ENCODE peak calls at places on chromosome 7, in ten cellular contexts. One of them, this sample, is unnamed.

GRCh38 chr7:107045980-107046379 is 1.5 kb downstream of the PRKAR2B start:
- DNase-seq in HCEC 1CT: peak
- DNase-seq in CMK: no peak
- DNase-seq in activated T-cell treated with anti-CD3 and anti-CD28 coated beads, Interleukin-2, amount 50 U/mL, for 1 hour: no peak
- DNase-seq in colonic mucosa: peak
- DNase-seq in stimulated activated naive CD8-positive, alpha-beta T cell treated with anti-CD3 and anti-CD28 coated beads, Interleukin-15, Interleukin-2, amounts not matched to agents 100 U/mL and 50 U/mL, for 24 hours: no peak
- DNase-seq in CD4-positive, CD25-positive, alpha-beta regulatory T cell: no peak
- DNase-seq in M059J: peak
- DNase-seq in GM03348: peak
- DNase-seq in stimulated activated CD4-positive, alpha-beta T cell treated with anti-CD3 and anti-CD28 coated beads, Interleukin-1b, Interleukin-23, amount 100 ng/mL, for 1 hour: no peak
- DNase-seq in this sample: no peak

GRCh38 chr7:1897076-1897860 is 227.2 kb downstream of the ELFN1 start:
- DNase-seq in HCEC 1CT: no peak
- DNase-seq in CMK: no peak
- DNase-seq in activated T-cell treated with anti-CD3 and anti-CD28 coated beads, Interleukin-2, amount 50 U/mL, for 1 hour: no peak
- DNase-seq in colonic mucosa: no peak
- DNase-seq in stimulated activated naive CD8-positive, alpha-beta T cell treated with anti-CD3 and anti-CD28 coated beads, Interleukin-15, Interleukin-2, amounts not matched to agents 100 U/mL and 50 U/mL, for 24 hours: no peak
- DNase-seq in CD4-positive, CD25-positive, alpha-beta regulatory T cell: no peak
- DNase-seq in M059J: no peak
- DNase-seq in GM03348: no peak
- DNase-seq in stimulated activated CD4-positive, alpha-beta T cell treated with anti-CD3 and anti-CD28 coated beads, Interleukin-1b, Interleukin-23, amount 100 ng/mL, for 1 hour: no peak
- DNase-seq in this sample: no peak

GRCh38 chr7:120273476-120273975 is 551 bp downstream of the KCND2 start:
- DNase-seq in HCEC 1CT: no peak
- DNase-seq in CMK: no peak
- DNase-seq in activated T-cell treated with anti-CD3 and anti-CD28 coated beads, Interleukin-2, amount 50 U/mL, for 1 hour: no peak
- DNase-seq in colonic mucosa: no peak
- DNase-seq in stimulated activated naive CD8-positive, alpha-beta T cell treated with anti-CD3 and anti-CD28 coated beads, Interleukin-15, Interleukin-2, amounts not matched to agents 100 U/mL and 50 U/mL, for 24 hours: no peak
- DNase-seq in CD4-positive, CD25-positive, alpha-beta regulatory T cell: no peak
- DNase-seq in M059J: no peak
- DNase-seq in GM03348: peak
- DNase-seq in stimulated activated CD4-positive, alpha-beta T cell treated with anti-CD3 and anti-CD28 coated beads, Interleukin-1b, Interleukin-23, amount 100 ng/mL, for 1 hour: no peak
- DNase-seq in this sample: no peak

GRCh38 chr7:21077602-21078001 is 290.9 kb upstream of the SP8 start:
- DNase-seq in HCEC 1CT: no peak
- DNase-seq in CMK: no peak
- DNase-seq in activated T-cell treated with anti-CD3 and anti-CD28 coated beads, Interleukin-2, amount 50 U/mL, for 1 hour: no peak
- DNase-seq in colonic mucosa: no peak
- DNase-seq in stimulated activated naive CD8-positive, alpha-beta T cell treated with anti-CD3 and anti-CD28 coated beads, Interleukin-15, Interleukin-2, amounts not matched to agents 100 U/mL and 50 U/mL, for 24 hours: no peak
- DNase-seq in CD4-positive, CD25-positive, alpha-beta regulatory T cell: no peak
- DNase-seq in M059J: no peak
- DNase-seq in GM03348: no peak
- DNase-seq in stimulated activated CD4-positive, alpha-beta T cell treated with anti-CD3 and anti-CD28 coated beads, Interleukin-1b, Interleukin-23, amount 100 ng/mL, for 1 hour: no peak
- DNase-seq in this sample: no peak

GRCh38 chr7:123204206-123204835 is 4.6 kb upstream of the SLC13A1 start:
- DNase-seq in HCEC 1CT: no peak
- DNase-seq in CMK: no peak
- DNase-seq in activated T-cell treated with anti-CD3 and anti-CD28 coated beads, Interleukin-2, amount 50 U/mL, for 1 hour: no peak
- DNase-seq in colonic mucosa: no peak
- DNase-seq in stimulated activated naive CD8-positive, alpha-beta T cell treated with anti-CD3 and anti-CD28 coated beads, Interleukin-15, Interleukin-2, amounts not matched to agents 100 U/mL and 50 U/mL, for 24 hours: no peak
- DNase-seq in CD4-positive, CD25-positive, alpha-beta regulatory T cell: no peak
- DNase-seq in M059J: no peak
- DNase-seq in GM03348: no peak
- DNase-seq in stimulated activated CD4-positive, alpha-beta T cell treated with anti-CD3 and anti-CD28 coated beads, Interleukin-1b, Interleukin-23, amount 100 ng/mL, for 1 hour: no peak
- DNase-seq in this sample: no peak

GRCh38 chr7:89104748-89105685 is 309.5 kb upstream of the TEX47 start:
- DNase-seq in HCEC 1CT: peak
- DNase-seq in CMK: no peak
- DNase-seq in activated T-cell treated with anti-CD3 and anti-CD28 coated beads, Interleukin-2, amount 50 U/mL, for 1 hour: no peak
- DNase-seq in colonic mucosa: no peak
- DNase-seq in stimulated activated naive CD8-positive, alpha-beta T cell treated with anti-CD3 and anti-CD28 coated beads, Interleukin-15, Interleukin-2, amounts not matched to agents 100 U/mL and 50 U/mL, for 24 hours: no peak
- DNase-seq in CD4-positive, CD25-positive, alpha-beta regulatory T cell: no peak
- DNase-seq in M059J: no peak
- DNase-seq in GM03348: no peak
- DNase-seq in stimulated activated CD4-positive, alpha-beta T cell treated with anti-CD3 and anti-CD28 coated beads, Interleukin-1b, Interleukin-23, amount 100 ng/mL, for 1 hour: no peak
- DNase-seq in this sample: no peak

GRCh38 chr7:1725199-1725701 is 55.2 kb downstream of the ELFN1 start:
- DNase-seq in HCEC 1CT: no peak
- DNase-seq in CMK: no peak
- DNase-seq in activated T-cell treated with anti-CD3 and anti-CD28 coated beads, Interleukin-2, amount 50 U/mL, for 1 hour: no peak
- DNase-seq in colonic mucosa: no peak
- DNase-seq in stimulated activated naive CD8-positive, alpha-beta T cell treated with anti-CD3 and anti-CD28 coated beads, Interleukin-15, Interleukin-2, amounts not matched to agents 100 U/mL and 50 U/mL, for 24 hours: no peak
- DNase-seq in CD4-positive, CD25-positive, alpha-beta regulatory T cell: no peak
- DNase-seq in M059J: no peak
- DNase-seq in GM03348: peak
- DNase-seq in stimulated activated CD4-positive, alpha-beta T cell treated with anti-CD3 and anti-CD28 coated beads, Interleukin-1b, Interleukin-23, amount 100 ng/mL, for 1 hour: no peak
- DNase-seq in this sample: no peak

GRCh38 chr7:89623018-89623672 is 531.1 kb upstream of the STEAP1 start:
- DNase-seq in HCEC 1CT: peak
- DNase-seq in CMK: peak
- DNase-seq in activated T-cell treated with anti-CD3 and anti-CD28 coated beads, Interleukin-2, amount 50 U/mL, for 1 hour: no peak
- DNase-seq in colonic mucosa: no peak
- DNase-seq in stimulated activated naive CD8-positive, alpha-beta T cell treated with anti-CD3 and anti-CD28 coated beads, Interleukin-15, Interleukin-2, amounts not matched to agents 100 U/mL and 50 U/mL, for 24 hours: no peak
- DNase-seq in CD4-positive, CD25-positive, alpha-beta regulatory T cell: no peak
- DNase-seq in M059J: peak
- DNase-seq in GM03348: peak
- DNase-seq in stimulated activated CD4-positive, alpha-beta T cell treated with anti-CD3 and anti-CD28 coated beads, Interleukin-1b, Interleukin-23, amount 100 ng/mL, for 1 hour: no peak
- DNase-seq in this sample: peak

GRCh38 chr7:154871928-154872750 is 130.8 kb downstream of the PAXIP1 start:
- DNase-seq in HCEC 1CT: no peak
- DNase-seq in CMK: no peak
- DNase-seq in activated T-cell treated with anti-CD3 and anti-CD28 coated beads, Interleukin-2, amount 50 U/mL, for 1 hour: no peak
- DNase-seq in colonic mucosa: no peak
- DNase-seq in stimulated activated naive CD8-positive, alpha-beta T cell treated with anti-CD3 and anti-CD28 coated beads, Interleukin-15, Interleukin-2, amounts not matched to agents 100 U/mL and 50 U/mL, for 24 hours: no peak
- DNase-seq in CD4-positive, CD25-positive, alpha-beta regulatory T cell: no peak
- DNase-seq in M059J: no peak
- DNase-seq in GM03348: no peak
- DNase-seq in stimulated activated CD4-positive, alpha-beta T cell treated with anti-CD3 and anti-CD28 coated beads, Interleukin-1b, Interleukin-23, amount 100 ng/mL, for 1 hour: no peak
- DNase-seq in this sample: no peak

GRCh38 chr7:31971049-31971665 is 99.0 kb downstream of the PDE1C start:
- DNase-seq in HCEC 1CT: no peak
- DNase-seq in CMK: no peak
- DNase-seq in activated T-cell treated with anti-CD3 and anti-CD28 coated beads, Interleukin-2, amount 50 U/mL, for 1 hour: no peak
- DNase-seq in colonic mucosa: no peak
- DNase-seq in stimulated activated naive CD8-positive, alpha-beta T cell treated with anti-CD3 and anti-CD28 coated beads, Interleukin-15, Interleukin-2, amounts not matched to agents 100 U/mL and 50 U/mL, for 24 hours: no peak
- DNase-seq in CD4-positive, CD25-positive, alpha-beta regulatory T cell: no peak
- DNase-seq in M059J: no peak
- DNase-seq in GM03348: no peak
- DNase-seq in stimulated activated CD4-positive, alpha-beta T cell treated with anti-CD3 and anti-CD28 coated beads, Interleukin-1b, Interleukin-23, amount 100 ng/mL, for 1 hour: no peak
- DNase-seq in this sample: no peak

GRCh38 chr7:137328389-137329120 is 15.0 kb downstream of the PTN start:
- DNase-seq in HCEC 1CT: no peak
- DNase-seq in CMK: no peak
- DNase-seq in activated T-cell treated with anti-CD3 and anti-CD28 coated beads, Interleukin-2, amount 50 U/mL, for 1 hour: no peak
- DNase-seq in colonic mucosa: no peak
- DNase-seq in stimulated activated naive CD8-positive, alpha-beta T cell treated with anti-CD3 and anti-CD28 coated beads, Interleukin-15, Interleukin-2, amounts not matched to agents 100 U/mL and 50 U/mL, for 24 hours: no peak
- DNase-seq in CD4-positive, CD25-positive, alpha-beta regulatory T cell: no peak
- DNase-seq in M059J: peak
- DNase-seq in GM03348: no peak
- DNase-seq in stimulated activated CD4-positive, alpha-beta T cell treated with anti-CD3 and anti-CD28 coated beads, Interleukin-1b, Interleukin-23, amount 100 ng/mL, for 1 hour: no peak
- DNase-seq in this sample: no peak

GRCh38 chr7:80609732-80610131 is 28.7 kb upstream of the CD36 start:
- DNase-seq in HCEC 1CT: no peak
- DNase-seq in CMK: no peak
- DNase-seq in activated T-cell treated with anti-CD3 and anti-CD28 coated beads, Interleukin-2, amount 50 U/mL, for 1 hour: no peak
- DNase-seq in colonic mucosa: no peak
- DNase-seq in stimulated activated naive CD8-positive, alpha-beta T cell treated with anti-CD3 and anti-CD28 coated beads, Interleukin-15, Interleukin-2, amounts not matched to agents 100 U/mL and 50 U/mL, for 24 hours: no peak
- DNase-seq in CD4-positive, CD25-positive, alpha-beta regulatory T cell: no peak
- DNase-seq in M059J: no peak
- DNase-seq in GM03348: no peak
- DNase-seq in stimulated activated CD4-positive, alpha-beta T cell treated with anti-CD3 and anti-CD28 coated beads, Interleukin-1b, Interleukin-23, amount 100 ng/mL, for 1 hour: no peak
- DNase-seq in this sample: no peak

GRCh38 chr7:144468990-144469732 is 65.7 kb upstream of the NOBOX start:
- DNase-seq in HCEC 1CT: peak
- DNase-seq in CMK: no peak
- DNase-seq in activated T-cell treated with anti-CD3 and anti-CD28 coated beads, Interleukin-2, amount 50 U/mL, for 1 hour: no peak
- DNase-seq in colonic mucosa: no peak
- DNase-seq in stimulated activated naive CD8-positive, alpha-beta T cell treated with anti-CD3 and anti-CD28 coated beads, Interleukin-15, Interleukin-2, amounts not matched to agents 100 U/mL and 50 U/mL, for 24 hours: no peak
- DNase-seq in CD4-positive, CD25-positive, alpha-beta regulatory T cell: no peak
- DNase-seq in M059J: peak
- DNase-seq in GM03348: no peak
- DNase-seq in stimulated activated CD4-positive, alpha-beta T cell treated with anti-CD3 and anti-CD28 coated beads, Interleukin-1b, Interleukin-23, amount 100 ng/mL, for 1 hour: no peak
- DNase-seq in this sample: no peak

GRCh38 chr7:5689118-5689517 is 92.3 kb downstream of the RNF216 start:
- DNase-seq in HCEC 1CT: peak
- DNase-seq in CMK: no peak
- DNase-seq in activated T-cell treated with anti-CD3 and anti-CD28 coated beads, Interleukin-2, amount 50 U/mL, for 1 hour: peak
- DNase-seq in colonic mucosa: no peak
- DNase-seq in stimulated activated naive CD8-positive, alpha-beta T cell treated with anti-CD3 and anti-CD28 coated beads, Interleukin-15, Interleukin-2, amounts not matched to agents 100 U/mL and 50 U/mL, for 24 hours: peak
- DNase-seq in CD4-positive, CD25-positive, alpha-beta regulatory T cell: no peak
- DNase-seq in M059J: no peak
- DNase-seq in GM03348: peak
- DNase-seq in stimulated activated CD4-positive, alpha-beta T cell treated with anti-CD3 and anti-CD28 coated beads, Interleukin-1b, Interleukin-23, amount 100 ng/mL, for 1 hour: no peak
- DNase-seq in this sample: peak

GRCh38 chr7:134792968-134793367 is 13.5 kb downstream of the CALD1 start:
- DNase-seq in HCEC 1CT: peak
- DNase-seq in CMK: no peak
- DNase-seq in activated T-cell treated with anti-CD3 and anti-CD28 coated beads, Interleukin-2, amount 50 U/mL, for 1 hour: no peak
- DNase-seq in colonic mucosa: no peak
- DNase-seq in stimulated activated naive CD8-positive, alpha-beta T cell treated with anti-CD3 and anti-CD28 coated beads, Interleukin-15, Interleukin-2, amounts not matched to agents 100 U/mL and 50 U/mL, for 24 hours: no peak
- DNase-seq in CD4-positive, CD25-positive, alpha-beta regulatory T cell: no peak
- DNase-seq in M059J: no peak
- DNase-seq in GM03348: no peak
- DNase-seq in stimulated activated CD4-positive, alpha-beta T cell treated with anti-CD3 and anti-CD28 coated beads, Interleukin-1b, Interleukin-23, amount 100 ng/mL, for 1 hour: no peak
- DNase-seq in this sample: no peak

GRCh38 chr7:107891619-107892366 is 810 bp downstream of the DLD start:
- DNase-seq in HCEC 1CT: peak
- DNase-seq in CMK: peak
- DNase-seq in activated T-cell treated with anti-CD3 and anti-CD28 coated beads, Interleukin-2, amount 50 U/mL, for 1 hour: no peak
- DNase-seq in colonic mucosa: no peak
- DNase-seq in stimulated activated naive CD8-positive, alpha-beta T cell treated with anti-CD3 and anti-CD28 coated beads, Interleukin-15, Interleukin-2, amounts not matched to agents 100 U/mL and 50 U/mL, for 24 hours: peak
- DNase-seq in CD4-positive, CD25-positive, alpha-beta regulatory T cell: no peak
- DNase-seq in M059J: no peak
- DNase-seq in GM03348: no peak
- DNase-seq in stimulated activated CD4-positive, alpha-beta T cell treated with anti-CD3 and anti-CD28 coated beads, Interleukin-1b, Interleukin-23, amount 100 ng/mL, for 1 hour: no peak
- DNase-seq in this sample: no peak

This sample was measured in naive thymus-derived CD4-positive, alpha-beta T cell.